ENCODE peak calls at places on chromosomes 12 and 14, in six cellular contexts. X is left lung; Y is GM23248; M is lung; H is vagina; P is CD4-positive, alpha-beta memory T cell. R is an unnamed sample.

GRCh38 chr14:71365305-71365865 is 458.1 kb downstream of the PCNX1 start:
- DNase-seq in X (no peak), Y (no peak), M (no peak), H (no peak), P (no peak), R (no peak)

GRCh38 chr14:75452324-75452723 is 24.5 kb downstream of the JDP2 start:
- DNase-seq in X (no peak), Y (no peak), M (no peak), H (no peak), P (no peak), R (no peak)

GRCh38 chr12:59973515-59973914 is 377.7 kb downstream of the SLC16A7 start:
- DNase-seq in X (no peak), Y (peak; percentile 82), M (no peak), H (no peak), P (no peak), R (no peak)

GRCh38 chr12:92464911-92465310 is 237.9 kb upstream of the PLEKHG7 start:
- DNase-seq in X (no peak), Y (no peak), M (no peak), H (no peak), P (no peak), R (no peak)

GRCh38 chr12:91274886-91275285 is 92.3 kb upstream of the DCN start:
- DNase-seq in X (no peak), Y (peak; percentile 20), M (no peak), H (no peak), P (no peak), R (no peak)

GRCh38 chr12:60451457-60451856 is 855.6 kb downstream of the SLC16A7 start:
- DNase-seq in X (no peak), Y (no peak), M (no peak), H (no peak), P (no peak), R (no peak)

GRCh38 chr14:68137704-68138619 is 318.4 kb downstream of the RAD51B start:
- DNase-seq in X (no peak), Y (peak; percentile 98), M (peak; percentile 38), H (no peak), P (no peak), R (no peak)

GRCh38 chr12:121803861-121804416 is at the start of gene SETD1B:
- DNase-seq in X (peak; percentile 78), Y (peak; percentile 75), M (peak; percentile 71), H (no peak), P (peak; percentile 56), R (peak; percentile 43)

GRCh38 chr12:7376196-7376595 is 67.8 kb downstream of the CD163L1 start:
- DNase-seq in X (no peak), Y (peak; percentile 61), M (no peak), H (no peak), P (no peak), R (no peak)

GRCh38 chr12:2586159-2587035 is 208.4 kb upstream of the FKBP4 start:
- DNase-seq in X (no peak), Y (no peak), M (no peak), H (no peak), P (no peak), R (no peak)

GRCh38 chr14:100586520-100587247 is 533 bp downstream of the BEGAIN start:
- DNase-seq in X (no peak), Y (peak; percentile 49), M (no peak), H (no peak), P (no peak), R (no peak)

GRCh38 chr14:54688229-54688628 is 121.3 kb downstream of the SAMD4A start:
- DNase-seq in X (no peak), Y (no peak), M (no peak), H (no peak), P (no peak), R (no peak)

GRCh38 chr14:59964251-59965007 is 44.5 kb downstream of the LRRC9 start:
- DNase-seq in X (no peak), Y (peak; percentile 28), M (no peak), H (no peak), P (no peak), R (no peak)

GRCh38 chr12:63319936-63320633 is 169.1 kb upstream of the AVPR1A start:
- DNase-seq in X (no peak), Y (no peak), M (no peak), H (no peak), P (no peak), R (no peak)

GRCh38 chr14:50018236-50019210 is 97.8 kb downstream of the VCPKMT start:
- DNase-seq in X (no peak), Y (peak; percentile 63), M (no peak), H (no peak), P (no peak), R (no peak)

GRCh38 chr12:70292017-70292776 is 49.0 kb downstream of the CNOT2 start:
- DNase-seq in X (no peak), Y (no peak), M (no peak), H (no peak), P (no peak), R (no peak)

GRCh38 chr12:26056335-26056734 is 68.5 kb downstream of the BHLHE41 start:
- DNase-seq in X (no peak), Y (peak; percentile 48), M (no peak), H (no peak), P (no peak), R (no peak)

GRCh38 chr14:61229475-61229888 is 51.7 kb downstream of the TMEM30B start:
- DNase-seq in X (no peak), Y (no peak), M (no peak), H (no peak), P (no peak), R (no peak)

GRCh38 chr12:100955139-100955538 is 160.6 kb downstream of the ANO4 start:
- DNase-seq in X (no peak), Y (peak; percentile 43), M (no peak), H (no peak), P (no peak), R (no peak)

GRCh38 chr12:34305176-34305575 is 282.9 kb downstream of the ALG10 start:
- DNase-seq in X (no peak), Y (no peak), M (no peak), H (no peak), P (no peak), R (no peak)

GRCh38 chr12:34304001-34304400 is 281.7 kb downstream of the ALG10 start:
- DNase-seq in X (no peak), Y (no peak), M (no peak), H (no peak), P (no peak), R (no peak)

GRCh38 chr12:34306133-34306830 is 284.0 kb downstream of the ALG10 start:
- DNase-seq in X (no peak), Y (no peak), M (no peak), H (no peak), P (no peak), R (no peak)

GRCh38 chr12:34303091-34303870 is 281.0 kb downstream of the ALG10 start:
- DNase-seq in X (no peak), Y (no peak), M (no peak), H (no peak), P (no peak), R (no peak)

DNA sequence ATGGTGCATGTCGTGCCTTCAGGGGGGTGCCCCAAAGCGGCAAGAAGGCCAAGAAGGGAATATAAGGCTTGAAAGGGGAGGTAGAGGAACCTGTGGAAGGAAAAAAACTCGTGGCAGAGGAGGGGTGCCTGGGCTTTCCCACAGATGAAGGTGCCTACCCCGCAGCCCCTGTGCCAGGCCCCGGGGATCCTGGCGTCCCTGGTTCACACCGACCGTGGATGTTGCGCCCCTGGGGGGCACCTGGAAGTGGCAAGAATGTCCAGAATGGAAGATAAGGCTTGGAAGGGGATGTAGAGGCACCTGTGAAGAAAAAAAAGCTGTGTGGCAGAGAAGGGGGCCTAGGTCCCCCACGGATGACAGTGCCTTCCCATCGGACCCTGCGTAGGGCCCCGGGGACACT is 282.2 kb downstream of the ALG10 start:
- DNase-seq in X (no peak), Y (no peak), M (no peak), H (no peak), P (no peak), R (no peak)
- H3K9me3 ChIP-seq in X (no peaks in the 10 kb centered on the region), Y (no peaks in the 10 kb centered on the region), M (peaks cover 70% of the 10 kb centered on the region), H (no peaks in the 10 kb centered on the region), P (peaks cover 6% of the 10 kb centered on the region), R (no peaks in the 10 kb centered on the region)

GRCh38 chr12:4037747-4038312 is 164.6 kb upstream of the PARP11 start:
- DNase-seq in X (no peak), Y (peak; percentile 67), M (peak; percentile 54), H (no peak), P (peak; percentile 20), R (no peak)

GRCh38 chr12:4044101-4044500 is 170.9 kb upstream of the PARP11 start:
- DNase-seq in X (no peak), Y (no peak), M (no peak), H (peak; percentile 52), P (no peak), R (no peak)

GRCh38 chr12:4036872-4037271 is 163.7 kb upstream of the PARP11 start:
- DNase-seq in X (no peak), Y (peak; percentile 18), M (no peak), H (no peak), P (no peak), R (no peak)

GRCh38 chr12:4041191-4041885 is 168.1 kb upstream of the PARP11 start:
- DNase-seq in X (no peak), Y (no peak), M (no peak), H (peak; percentile 64), P (no peak), R (no peak)

DNA sequence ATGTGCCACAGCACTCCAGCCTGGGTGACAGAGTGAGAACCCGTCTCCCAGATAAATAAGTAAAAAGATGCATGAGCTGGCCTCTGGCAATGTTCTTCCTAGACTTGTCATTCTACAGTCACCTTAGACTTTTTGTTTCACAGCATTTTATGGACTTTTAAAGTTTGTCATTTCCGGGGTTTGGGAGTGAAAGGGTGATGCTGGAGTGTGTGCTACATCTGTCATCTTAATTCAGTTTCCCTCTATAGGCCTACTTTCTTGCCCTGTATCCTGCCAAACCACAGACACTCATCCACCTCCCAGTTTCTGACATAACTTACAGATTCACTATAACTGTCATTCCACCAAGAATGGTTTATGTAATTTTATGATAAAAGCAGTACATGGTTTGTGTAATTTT is 166.7 kb upstream of the PARP11 start:
- DNase-seq in X (no peak), Y (peak; percentile 21), M (no peak), H (no peak), P (no peak), R (no peak)
- H3K9me3 ChIP-seq in X (no peaks in the 10 kb centered on the region), Y (no peaks in the 10 kb centered on the region), M (no peaks in the 10 kb centered on the region), H (no peaks in the 10 kb centered on the region), P (no peaks in the 10 kb centered on the region), R (no peaks in the 10 kb centered on the region)

DNA sequence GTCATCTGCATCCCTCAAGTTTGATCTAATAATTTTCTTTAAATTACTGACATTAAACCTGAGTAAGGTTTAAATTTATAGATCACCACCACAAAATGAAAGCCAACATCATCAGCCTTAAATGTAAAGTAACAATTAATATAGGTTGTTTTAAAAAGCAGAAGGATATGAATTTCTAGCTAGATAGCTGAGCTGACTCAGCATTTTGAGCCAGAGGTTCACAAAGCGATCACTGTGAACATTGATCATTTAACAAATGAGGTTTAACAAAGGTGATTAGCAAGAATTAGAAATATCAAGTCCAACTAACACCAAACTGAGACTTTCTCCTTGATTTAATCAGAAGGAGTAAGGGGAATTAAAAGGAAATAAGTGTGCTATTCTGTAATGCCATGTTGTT is 19.7 kb downstream of the RIMBP2 start:
- DNase-seq in X (no peak), Y (no peak), M (no peak), H (no peak), P (no peak), R (no peak)
- H3K9me3 ChIP-seq in X (no peaks in the 10 kb centered on the region), Y (no peaks in the 10 kb centered on the region), M (peaks cover 3% of the 10 kb centered on the region), H (no peaks in the 10 kb centered on the region), P (no peaks in the 10 kb centered on the region), R (no peaks in the 10 kb centered on the region)

DNA sequence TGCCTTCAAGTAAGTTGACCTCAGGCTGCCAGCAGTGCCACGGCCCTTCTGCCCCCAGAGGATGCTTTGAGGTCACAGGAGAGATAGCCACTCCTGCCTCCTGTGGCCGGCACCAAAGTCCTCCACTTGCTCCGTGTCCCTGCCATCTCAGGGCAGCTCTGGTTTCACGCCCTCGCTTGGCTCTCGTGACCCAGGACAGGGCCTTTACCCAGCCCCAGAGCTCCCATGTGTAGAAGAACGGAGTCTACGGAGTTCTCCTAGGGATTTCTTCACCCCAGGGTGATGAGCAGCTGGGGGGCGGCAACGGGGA is 178.1 kb downstream of the ADGRD1 start:
- DNase-seq in X (no peak), Y (no peak), M (no peak), H (peak; percentile 83), P (no peak), R (no peak)
- H3K9me3 ChIP-seq in X (no peaks in the 10 kb centered on the region), Y (no peaks in the 10 kb centered on the region), M (no peaks in the 10 kb centered on the region), H (no peaks in the 10 kb centered on the region), P (no peaks in the 10 kb centered on the region), R (no peaks in the 10 kb centered on the region)

R was measured in T-helper 17 cell.